ENCODE peak calls at places on chromosome 3, in ten cellular contexts. One of them, this sample, is unnamed. For H3K4me1, the result is how much of the 10 kb centered on the place peaks cover.

GRCh38 chr3:111285691-111286090 is 214.1 kb downstream of the NECTIN3 start:
- DNase-seq in CD8-positive, alpha-beta T cell: no peak
- DNase-seq in HCT116: no peak
- DNase-seq in heart left ventricle: no peak
- DNase-seq in CD4-positive, CD25-positive, alpha-beta regulatory T cell: no peak
- DNase-seq in IMR-90: no peak
- DNase-seq in heart right ventricle: no peak
- DNase-seq in Karpas-422: no peak
- DNase-seq in vagina: no peak
- DNase-seq in sigmoid colon: no peak
- DNase-seq in this sample: no peak

GRCh38 chr3:53772562-53773329 is 73.5 kb downstream of the CHDH start:
- DNase-seq in HCT116: no peak
- DNase-seq in sigmoid colon: no peak
- DNase-seq in heart left ventricle: no peak
- DNase-seq in CD4-positive, CD25-positive, alpha-beta regulatory T cell: no peak
- DNase-seq in CD8-positive, alpha-beta T cell: no peak
- DNase-seq in heart right ventricle: no peak
- DNase-seq in Karpas-422: no peak
- DNase-seq in IMR-90: peak
- DNase-seq in vagina: no peak
- DNase-seq in this sample: no peak

GRCh38 chr3:54649551-54649950 is 278.3 kb downstream of the LRTM1 start:
- DNase-seq in CD8-positive, alpha-beta T cell: no peak
- DNase-seq in sigmoid colon: no peak
- DNase-seq in HCT116: no peak
- DNase-seq in IMR-90: no peak
- DNase-seq in Karpas-422: no peak
- DNase-seq in CD4-positive, CD25-positive, alpha-beta regulatory T cell: no peak
- DNase-seq in vagina: no peak
- DNase-seq in heart right ventricle: no peak
- DNase-seq in heart left ventricle: no peak
- DNase-seq in this sample: no peak

GRCh38 chr3:42257007-42257406 is 9.0 kb downstream of the CCK start:
- DNase-seq in CD4-positive, CD25-positive, alpha-beta regulatory T cell: no peak
- DNase-seq in heart right ventricle: no peak
- DNase-seq in heart left ventricle: no peak
- DNase-seq in IMR-90: no peak
- DNase-seq in vagina: no peak
- DNase-seq in sigmoid colon: no peak
- DNase-seq in Karpas-422: no peak
- DNase-seq in CD8-positive, alpha-beta T cell: no peak
- DNase-seq in HCT116: no peak
- DNase-seq in this sample: no peak

GRCh38 chr3:146072061-146072460 is 88.9 kb downstream of the PLOD2 start:
- DNase-seq in Karpas-422: no peak
- DNase-seq in vagina: no peak
- DNase-seq in CD8-positive, alpha-beta T cell: no peak
- DNase-seq in IMR-90: no peak
- DNase-seq in heart left ventricle: no peak
- DNase-seq in HCT116: no peak
- DNase-seq in heart right ventricle: no peak
- DNase-seq in sigmoid colon: no peak
- DNase-seq in CD4-positive, CD25-positive, alpha-beta regulatory T cell: no peak
- DNase-seq in this sample: no peak

GRCh38 chr3:192566706-192567290 is 160.5 kb downstream of the FGF12 start:
- DNase-seq in Karpas-422: peak
- DNase-seq in heart left ventricle: peak
- DNase-seq in sigmoid colon: peak
- DNase-seq in heart right ventricle: peak
- DNase-seq in CD8-positive, alpha-beta T cell: peak
- DNase-seq in IMR-90: peak
- DNase-seq in CD4-positive, CD25-positive, alpha-beta regulatory T cell: peak
- DNase-seq in vagina: no peak
- DNase-seq in HCT116: peak
- DNase-seq in this sample: peak

GRCh38 chr3:81485444-81485865 is 276.0 kb downstream of the GBE1 start:
- DNase-seq in Karpas-422: peak
- DNase-seq in IMR-90: peak
- DNase-seq in CD8-positive, alpha-beta T cell: no peak
- DNase-seq in heart right ventricle: no peak
- DNase-seq in vagina: no peak
- DNase-seq in CD4-positive, CD25-positive, alpha-beta regulatory T cell: no peak
- DNase-seq in sigmoid colon: no peak
- DNase-seq in HCT116: no peak
- DNase-seq in heart left ventricle: no peak
- DNase-seq in this sample: no peak

GRCh38 chr3:37628711-37629301 is 232.9 kb upstream of the CTDSPL start:
- DNase-seq in HCT116: no peak
- DNase-seq in heart right ventricle: no peak
- DNase-seq in vagina: no peak
- DNase-seq in CD4-positive, CD25-positive, alpha-beta regulatory T cell: no peak
- DNase-seq in heart left ventricle: no peak
- DNase-seq in IMR-90: peak
- DNase-seq in CD8-positive, alpha-beta T cell: no peak
- DNase-seq in Karpas-422: no peak
- DNase-seq in sigmoid colon: peak
- DNase-seq in this sample: no peak

GRCh38 chr3:25272090-25272489 is 156.0 kb upstream of the RARB start:
- DNase-seq in CD4-positive, CD25-positive, alpha-beta regulatory T cell: no peak
- DNase-seq in HCT116: no peak
- DNase-seq in vagina: no peak
- DNase-seq in heart left ventricle: no peak
- DNase-seq in Karpas-422: no peak
- DNase-seq in IMR-90: no peak
- DNase-seq in sigmoid colon: no peak
- DNase-seq in CD8-positive, alpha-beta T cell: no peak
- DNase-seq in heart right ventricle: no peak
- DNase-seq in this sample: no peak

GRCh38 chr3:124007186-124007585 is 15.3 kb upstream of the ROPN1 start:
- DNase-seq in CD8-positive, alpha-beta T cell: no peak
- DNase-seq in heart left ventricle: no peak
- DNase-seq in vagina: no peak
- DNase-seq in HCT116: no peak
- DNase-seq in CD4-positive, CD25-positive, alpha-beta regulatory T cell: no peak
- DNase-seq in heart right ventricle: no peak
- DNase-seq in IMR-90: peak
- DNase-seq in Karpas-422: no peak
- DNase-seq in sigmoid colon: no peak
- DNase-seq in this sample: no peak

GRCh38 chr3:197520311-197521276 is 35.2 kb downstream of the BDH1 start:
- DNase-seq in CD4-positive, CD25-positive, alpha-beta regulatory T cell: no peak
- DNase-seq in CD8-positive, alpha-beta T cell: no peak
- DNase-seq in Karpas-422: no peak
- DNase-seq in heart left ventricle: peak
- DNase-seq in heart right ventricle: no peak
- DNase-seq in IMR-90: peak
- DNase-seq in sigmoid colon: no peak
- DNase-seq in HCT116: no peak
- DNase-seq in vagina: no peak
- DNase-seq in this sample: peak

GRCh38 chr3:7469866-7470265 is 609.0 kb downstream of the GRM7 start:
- DNase-seq in sigmoid colon: no peak
- DNase-seq in Karpas-422: no peak
- DNase-seq in IMR-90: no peak
- DNase-seq in HCT116: no peak
- DNase-seq in CD4-positive, CD25-positive, alpha-beta regulatory T cell: no peak
- DNase-seq in vagina: no peak
- DNase-seq in CD8-positive, alpha-beta T cell: no peak
- DNase-seq in heart left ventricle: no peak
- DNase-seq in heart right ventricle: no peak
- DNase-seq in this sample: no peak

GRCh38 chr3:194383276-194383940 is 13.9 kb upstream of the LRRC15 start:
- DNase-seq in IMR-90: no peak
- DNase-seq in CD8-positive, alpha-beta T cell: no peak
- DNase-seq in CD4-positive, CD25-positive, alpha-beta regulatory T cell: no peak
- DNase-seq in heart left ventricle: no peak
- DNase-seq in HCT116: no peak
- DNase-seq in sigmoid colon: no peak
- DNase-seq in Karpas-422: no peak
- DNase-seq in vagina: no peak
- DNase-seq in heart right ventricle: no peak
- DNase-seq in this sample: no peak

GRCh38 chr3:44342191-44342790 is 3.7 kb downstream of the TCAIM start:
- DNase-seq in IMR-90: peak
- DNase-seq in heart left ventricle: no peak
- DNase-seq in heart right ventricle: no peak
- DNase-seq in sigmoid colon: no peak
- DNase-seq in CD8-positive, alpha-beta T cell: no peak
- DNase-seq in HCT116: no peak
- DNase-seq in Karpas-422: no peak
- DNase-seq in CD4-positive, CD25-positive, alpha-beta regulatory T cell: no peak
- DNase-seq in vagina: no peak
- DNase-seq in this sample: no peak

GRCh38 chr3:12437861-12438260 is 46.4 kb upstream of the TSEN2 start:
- DNase-seq in CD8-positive, alpha-beta T cell: no peak
- DNase-seq in HCT116: no peak
- DNase-seq in heart left ventricle: no peak
- DNase-seq in IMR-90: no peak
- DNase-seq in CD4-positive, CD25-positive, alpha-beta regulatory T cell: no peak
- DNase-seq in heart right ventricle: no peak
- DNase-seq in Karpas-422: no peak
- DNase-seq in vagina: no peak
- DNase-seq in sigmoid colon: peak
- DNase-seq in this sample: no peak

GRCh38 chr3:100254168-100254777 is 6.5 kb upstream of the TBC1D23 start:
- DNase-seq in IMR-90: peak
- DNase-seq in CD8-positive, alpha-beta T cell: no peak
- DNase-seq in heart right ventricle: peak
- DNase-seq in Karpas-422: peak
- DNase-seq in CD4-positive, CD25-positive, alpha-beta regulatory T cell: peak
- DNase-seq in HCT116: peak
- DNase-seq in vagina: no peak
- DNase-seq in heart left ventricle: peak
- DNase-seq in sigmoid colon: peak
- DNase-seq in this sample: peak

GRCh38 chr3:44065311-44065710 is 176.4 kb upstream of the TOPAZ1 start:
- DNase-seq in vagina: no peak
- DNase-seq in IMR-90: no peak
- DNase-seq in heart right ventricle: peak
- DNase-seq in HCT116: no peak
- DNase-seq in heart left ventricle: peak
- DNase-seq in sigmoid colon: no peak
- DNase-seq in CD4-positive, CD25-positive, alpha-beta regulatory T cell: no peak
- DNase-seq in Karpas-422: no peak
- DNase-seq in CD8-positive, alpha-beta T cell: no peak
- DNase-seq in this sample: peak

GRCh38 chr3:76099956-76100355 is 314.6 kb upstream of the ZNF717 start:
- DNase-seq in HCT116: no peak
- DNase-seq in IMR-90: no peak
- DNase-seq in vagina: no peak
- DNase-seq in CD4-positive, CD25-positive, alpha-beta regulatory T cell: no peak
- DNase-seq in sigmoid colon: no peak
- DNase-seq in heart right ventricle: no peak
- DNase-seq in heart left ventricle: no peak
- DNase-seq in CD8-positive, alpha-beta T cell: no peak
- DNase-seq in Karpas-422: no peak
- DNase-seq in this sample: no peak

GRCh38 chr3:43770426-43771103 is 79.8 kb downstream of the ABHD5 start:
- DNase-seq in Karpas-422: no peak
- DNase-seq in heart left ventricle: peak
- DNase-seq in vagina: no peak
- DNase-seq in sigmoid colon: peak
- DNase-seq in CD4-positive, CD25-positive, alpha-beta regulatory T cell: no peak
- DNase-seq in heart right ventricle: peak
- DNase-seq in IMR-90: no peak
- DNase-seq in CD8-positive, alpha-beta T cell: peak
- DNase-seq in HCT116: no peak
- DNase-seq in this sample: peak

GRCh38 chr3:104750581-104750980 is 616.1 kb upstream of the ALCAM start:
- DNase-seq in heart left ventricle: no peak
- DNase-seq in CD8-positive, alpha-beta T cell: no peak
- DNase-seq in heart right ventricle: no peak
- DNase-seq in sigmoid colon: no peak
- DNase-seq in Karpas-422: no peak
- DNase-seq in HCT116: no peak
- DNase-seq in vagina: no peak
- DNase-seq in IMR-90: no peak
- DNase-seq in CD4-positive, CD25-positive, alpha-beta regulatory T cell: no peak
- DNase-seq in this sample: no peak

GRCh38 chr3:172782235-172782634 is 31.7 kb downstream of the ECT2 start:
- DNase-seq in Karpas-422: no peak
- DNase-seq in CD4-positive, CD25-positive, alpha-beta regulatory T cell: no peak
- DNase-seq in CD8-positive, alpha-beta T cell: no peak
- DNase-seq in IMR-90: no peak
- DNase-seq in HCT116: no peak
- DNase-seq in sigmoid colon: no peak
- DNase-seq in heart left ventricle: no peak
- DNase-seq in heart right ventricle: no peak
- DNase-seq in vagina: no peak
- DNase-seq in this sample: no peak
- H3K4me3 ChIP-seq in Karpas-422: no peak
- H3K4me3 ChIP-seq in CD4-positive, CD25-positive, alpha-beta regulatory T cell: no peak
- H3K4me3 ChIP-seq in CD8-positive, alpha-beta T cell: no peak
- H3K4me3 ChIP-seq in IMR-90: no peak
- H3K4me3 ChIP-seq in HCT116: no peak
- H3K4me3 ChIP-seq in sigmoid colon: no peak
- H3K4me3 ChIP-seq in heart left ventricle: no peak
- H3K4me3 ChIP-seq in heart right ventricle: no peak
- H3K4me3 ChIP-seq in vagina: no peak
- H3K4me3 ChIP-seq in this sample: no peak

GRCh38 chr3:4900298-4900697 is 78.9 kb upstream of the BHLHE40 start:
- DNase-seq in sigmoid colon: no peak
- DNase-seq in heart right ventricle: no peak
- DNase-seq in IMR-90: no peak
- DNase-seq in vagina: no peak
- DNase-seq in heart left ventricle: no peak
- DNase-seq in CD8-positive, alpha-beta T cell: no peak
- DNase-seq in Karpas-422: no peak
- DNase-seq in HCT116: no peak
- DNase-seq in CD4-positive, CD25-positive, alpha-beta regulatory T cell: no peak
- DNase-seq in this sample: no peak
- H3K4me1 ChIP-seq in sigmoid colon: under half
- H3K4me1 ChIP-seq in heart right ventricle: under half
- H3K4me1 ChIP-seq in IMR-90: under half
- H3K4me1 ChIP-seq in vagina: under half
- H3K4me1 ChIP-seq in heart left ventricle: under half
- H3K4me1 ChIP-seq in CD8-positive, alpha-beta T cell: under half
- H3K4me1 ChIP-seq in Karpas-422: under half
- H3K4me1 ChIP-seq in HCT116: under half
- H3K4me1 ChIP-seq in CD4-positive, CD25-positive, alpha-beta regulatory T cell: under half
- H3K4me1 ChIP-seq in this sample: under half

GRCh38 chr3:23743141-23743784 is 62.5 kb upstream of the UBE2E1 start:
- DNase-seq in IMR-90: no peak
- DNase-seq in heart left ventricle: no peak
- DNase-seq in Karpas-422: no peak
- DNase-seq in vagina: no peak
- DNase-seq in CD4-positive, CD25-positive, alpha-beta regulatory T cell: no peak
- DNase-seq in heart right ventricle: no peak
- DNase-seq in HCT116: no peak
- DNase-seq in CD8-positive, alpha-beta T cell: no peak
- DNase-seq in sigmoid colon: no peak
- DNase-seq in this sample: no peak
- H3K4me3 ChIP-seq in IMR-90: no peak
- H3K4me3 ChIP-seq in heart left ventricle: no peak
- H3K4me3 ChIP-seq in Karpas-422: no peak
- H3K4me3 ChIP-seq in vagina: no peak
- H3K4me3 ChIP-seq in CD4-positive, CD25-positive, alpha-beta regulatory T cell: no peak
- H3K4me3 ChIP-seq in heart right ventricle: no peak
- H3K4me3 ChIP-seq in HCT116: peak
- H3K4me3 ChIP-seq in CD8-positive, alpha-beta T cell: no peak
- H3K4me3 ChIP-seq in sigmoid colon: no peak
- H3K4me3 ChIP-seq in this sample: no peak

DNA sequence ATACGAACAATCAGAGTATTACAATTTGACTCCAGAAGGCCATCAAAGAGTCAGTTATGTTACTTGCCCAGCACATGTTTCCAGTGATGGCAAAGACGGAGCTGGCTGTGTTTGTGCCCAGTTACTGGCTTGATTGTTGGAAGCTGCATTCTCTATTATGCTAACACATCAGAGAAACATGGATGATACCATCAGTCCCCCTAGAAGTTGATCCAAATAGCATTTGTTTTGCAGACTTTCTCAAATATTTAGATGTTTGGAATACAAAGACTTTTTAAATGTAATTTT is 73.7 kb downstream of the CLSTN2 start:
- DNase-seq in CD8-positive, alpha-beta T cell: no peak
- DNase-seq in Karpas-422: no peak
- DNase-seq in sigmoid colon: no peak
- DNase-seq in heart left ventricle: no peak
- DNase-seq in heart right ventricle: no peak
- DNase-seq in vagina: no peak
- DNase-seq in HCT116: no peak
- DNase-seq in CD4-positive, CD25-positive, alpha-beta regulatory T cell: no peak
- DNase-seq in IMR-90: no peak
- DNase-seq in this sample: no peak
- H3K4me1 ChIP-seq in CD8-positive, alpha-beta T cell: under half
- H3K4me1 ChIP-seq in Karpas-422: under half
- H3K4me1 ChIP-seq in sigmoid colon: under half
- H3K4me1 ChIP-seq in heart left ventricle: under half
- H3K4me1 ChIP-seq in heart right ventricle: under half
- H3K4me1 ChIP-seq in vagina: under half
- H3K4me1 ChIP-seq in HCT116: under half
- H3K4me1 ChIP-seq in CD4-positive, CD25-positive, alpha-beta regulatory T cell: under half
- H3K4me1 ChIP-seq in IMR-90: under half
- H3K4me1 ChIP-seq in this sample: under half

This sample was measured in lung.